ENCODE peak calls at places on chromosomes 11 and 22, in four cellular contexts. I is T-helper 2 cell; O is substantia nigra; L is CD8-positive, alpha-beta memory T cell. X is an unnamed sample.

GRCh38 chr22:29820941-29821789 is 16.9 kb downstream of the ASCC2 start:
- DNase-seq in L (no peak), I (no peak), O (peak), X (peak)

GRCh38 chr11:16158426-16158994 is 197.8 kb downstream of the SOX6 start:
- DNase-seq in I (no peak), L (no peak), O (no peak), X (no peak)

GRCh38 chr11:77085652-77086051 is 17.0 kb upstream of the OMP start:
- DNase-seq in I (peak), L (peak), O (no peak), X (no peak)

GRCh38 chr11:112320668-112321067 is 60.0 kb upstream of the PLET1 start:
- DNase-seq in I (no peak), L (no peak), O (peak), X (peak)

GRCh38 chr22:35842954-35843353 is 125.3 kb downstream of the APOL5 start:
- DNase-seq in I (no peak), L (no peak), O (no peak), X (peak)

GRCh38 chr11:77036398-77036797 is 2.2 kb downstream of the B3GNT6 start:
- DNase-seq in O (no peak), L (no peak), I (no peak), X (no peak)

GRCh38 chr22:40637181-40638150 is 947 bp upstream of the MRTFA start:
- DNase-seq in L (peak), I (peak), O (no peak), X (no peak)

GRCh38 chr11:1198766-1199688 is 23.8 kb upstream of the MUC5B start:
- DNase-seq in L (peak), I (peak), O (no peak), X (no peak)

GRCh38 chr11:93524868-93525267 is 18.3 kb downstream of the SMCO4 start:
- DNase-seq in O (no peak), I (no peak), L (no peak), X (no peak)

GRCh38 chr11:19867064-19867463 is 154.4 kb downstream of the NAV2 start:
- DNase-seq in I (no peak), L (no peak), O (no peak), X (no peak)

GRCh38 chr22:23098718-23099524 is 28.6 kb downstream of the GNAZ start:
- DNase-seq in I (no peak), O (peak), L (no peak), X (no peak)

GRCh38 chr22:22591348-22592299 is 32.6 kb upstream of the PRAME start:
- DNase-seq in O (no peak), L (no peak), I (no peak), X (peak)

GRCh38 chr11:69447786-69448185 is 33.7 kb upstream of the LINC01488 start:
- DNase-seq in O (no peak), I (no peak), L (peak), X (peak)

GRCh38 chr11:81005595-81005994 is 1564.8 kb upstream of the TENM4 start:
- DNase-seq in I (no peak), L (no peak), O (no peak), X (peak)

GRCh38 chr11:122998727-122999370 is 17.2 kb upstream of the BSX start:
- DNase-seq in I (no peak), O (no peak), L (no peak), X (peak)

GRCh38 chr11:120335928-120336640 is at the start of gene ARHGEF12:
- DNase-seq in O (peak), I (peak), L (peak), X (peak)

GRCh38 chr11:131246589-131247164 is 123.7 kb upstream of the NTM start:
- DNase-seq in L (no peak), O (peak), I (no peak), X (no peak)

GRCh38 chr22:39693943-39694500 is 123.5 kb downstream of the CACNA1I start:
- DNase-seq in L (no peak), I (no peak), O (no peak), X (no peak)

GRCh38 chr22:46267431-46268279 is at the start of gene TTC38:
- DNase-seq in O (peak), I (peak), L (peak), X (peak)

GRCh38 chr11:217704-218103 is 10.2 kb downstream of the RIC8A start:
- DNase-seq in O (no peak), L (no peak), I (no peak), X (no peak)

GRCh38 chr11:60263434-60263833 is 17.0 kb upstream of the MS4A4A start:
- DNase-seq in O (no peak), L (no peak), I (no peak), X (no peak)

GRCh38 chr11:123707606-123708205 is 33.8 kb downstream of the ZNF202 start:
- DNase-seq in O (peak), I (no peak), L (peak), X (peak)

GRCh38 chr11:44300881-44301855 is 8.8 kb downstream of the ALX4 start:
- DNase-seq in O (no peak), L (no peak), I (no peak), X (no peak)

GRCh38 chr11:74427377-74427776 is 29.1 kb upstream of the PGM2L1 start:
- DNase-seq in O (no peak), L (no peak), I (no peak), X (peak)

GRCh38 chr11:13261600-13262061 is 16.0 kb upstream of the BMAL1 start:
- DNase-seq in L (no peak), I (no peak), O (no peak), X (peak)

GRCh38 chr22:45585437-45585755 is 82.7 kb downstream of the FBLN1 start:
- DNase-seq in I (no peak), L (no peak), O (peak), X (peak)

GRCh38 chr11:62223095-62223494 is 14.6 kb downstream of the SCGB2A1 start:
- DNase-seq in I (no peak), O (no peak), L (no peak), X (no peak)

GRCh38 chr11:35179466-35180135 is 40.6 kb downstream of the CD44 start:
- DNase-seq in I (no peak), L (no peak), O (no peak), X (no peak)

GRCh38 chr11:65903068-65903481 is 2.9 kb upstream of the FOSL1 start:
- DNase-seq in O (no peak), I (no peak), L (no peak), X (peak)